ENCODE peak calls at places on chromosome 5, in nine cellular contexts. One of them, this sample, is unnamed.

GRCh38 chr5:74312746-74313145 is 327.8 kb downstream of the ENC1 start:
- DNase-seq in lower leg skin: no peak
- DNase-seq in ascending aorta: no peak
- DNase-seq in WERI-Rb-1: no peak
- DNase-seq in kidney epithelial cell: no peak
- DNase-seq in heart right ventricle: no peak
- DNase-seq in psoas muscle: no peak
- DNase-seq in foreskin fibroblast: no peak
- DNase-seq in GM23338: no peak
- DNase-seq in this sample: no peak

GRCh38 chr5:141477815-141478214 is 2.0 kb downstream of the PCDHGC3 start:
- DNase-seq in kidney epithelial cell: no peak
- DNase-seq in lower leg skin: no peak
- DNase-seq in WERI-Rb-1: no peak
- DNase-seq in GM23338: no peak
- DNase-seq in heart right ventricle: no peak
- DNase-seq in foreskin fibroblast: peak; percentile 54
- DNase-seq in psoas muscle: no peak
- DNase-seq in ascending aorta: no peak
- DNase-seq in this sample: no peak

GRCh38 chr5:151327585-151327984 is 19.8 kb downstream of the SLC36A2 start:
- DNase-seq in psoas muscle: no peak
- DNase-seq in foreskin fibroblast: no peak
- DNase-seq in kidney epithelial cell: no peak
- DNase-seq in WERI-Rb-1: no peak
- DNase-seq in lower leg skin: no peak
- DNase-seq in ascending aorta: no peak
- DNase-seq in GM23338: no peak
- DNase-seq in heart right ventricle: no peak
- DNase-seq in this sample: no peak

GRCh38 chr5:75337366-75338021 is 474 bp downstream of the HMGCR start:
- DNase-seq in WERI-Rb-1: peak; percentile 30
- DNase-seq in GM23338: no peak
- DNase-seq in lower leg skin: peak; percentile 91
- DNase-seq in kidney epithelial cell: no peak
- DNase-seq in psoas muscle: no peak
- DNase-seq in heart right ventricle: peak; percentile 23
- DNase-seq in ascending aorta: peak; percentile 67
- DNase-seq in foreskin fibroblast: peak; percentile 35
- DNase-seq in this sample: no peak

GRCh38 chr5:52334367-52334766 is 453.3 kb upstream of the ITGA1 start:
- DNase-seq in ascending aorta: no peak
- DNase-seq in foreskin fibroblast: no peak
- DNase-seq in heart right ventricle: no peak
- DNase-seq in kidney epithelial cell: no peak
- DNase-seq in lower leg skin: no peak
- DNase-seq in WERI-Rb-1: peak; percentile 15
- DNase-seq in psoas muscle: no peak
- DNase-seq in GM23338: peak; percentile 8
- DNase-seq in this sample: no peak

GRCh38 chr5:150999704-151000452 is 20.5 kb upstream of the GPX3 start:
- DNase-seq in GM23338: no peak
- DNase-seq in psoas muscle: peak; percentile 78
- DNase-seq in foreskin fibroblast: peak; percentile 46
- DNase-seq in kidney epithelial cell: no peak
- DNase-seq in heart right ventricle: peak; percentile 66
- DNase-seq in ascending aorta: peak; percentile 80
- DNase-seq in lower leg skin: peak; percentile 85
- DNase-seq in WERI-Rb-1: no peak
- DNase-seq in this sample: no peak

GRCh38 chr5:157384971-157385709 is 74.9 kb upstream of the NIPAL4 start:
- DNase-seq in psoas muscle: no peak
- DNase-seq in lower leg skin: no peak
- DNase-seq in kidney epithelial cell: peak; percentile 98
- DNase-seq in heart right ventricle: peak; percentile 65
- DNase-seq in ascending aorta: peak; percentile 91
- DNase-seq in GM23338: peak; percentile 26
- DNase-seq in foreskin fibroblast: peak; percentile 98
- DNase-seq in WERI-Rb-1: no peak
- DNase-seq in this sample: peak; percentile 100

GRCh38 chr5:168303398-168304020 is 12.1 kb downstream of the WWC1 start:
- DNase-seq in foreskin fibroblast: no peak
- DNase-seq in GM23338: no peak
- DNase-seq in ascending aorta: no peak
- DNase-seq in WERI-Rb-1: no peak
- DNase-seq in heart right ventricle: no peak
- DNase-seq in psoas muscle: no peak
- DNase-seq in kidney epithelial cell: no peak
- DNase-seq in lower leg skin: no peak
- DNase-seq in this sample: no peak

GRCh38 chr5:103587185-103587748 is 24.7 kb upstream of the NUDT12 start:
- DNase-seq in WERI-Rb-1: no peak
- DNase-seq in GM23338: peak; percentile 47
- DNase-seq in ascending aorta: no peak
- DNase-seq in psoas muscle: no peak
- DNase-seq in lower leg skin: no peak
- DNase-seq in kidney epithelial cell: no peak
- DNase-seq in foreskin fibroblast: peak; percentile 15
- DNase-seq in heart right ventricle: no peak
- DNase-seq in this sample: no peak

GRCh38 chr5:446864-447263 is 3.9 kb downstream of the EXOC3 start:
- DNase-seq in kidney epithelial cell: no peak
- DNase-seq in lower leg skin: peak; percentile 72
- DNase-seq in heart right ventricle: no peak
- DNase-seq in WERI-Rb-1: peak; percentile 18
- DNase-seq in GM23338: peak; percentile 76
- DNase-seq in ascending aorta: peak; percentile 54
- DNase-seq in psoas muscle: peak; percentile 46
- DNase-seq in foreskin fibroblast: peak; percentile 61
- DNase-seq in this sample: no peak

GRCh38 chr5:149936700-149937091 is 7.9 kb downstream of the PDE6A start:
- DNase-seq in GM23338: no peak
- DNase-seq in foreskin fibroblast: peak; percentile 57
- DNase-seq in heart right ventricle: no peak
- DNase-seq in ascending aorta: no peak
- DNase-seq in lower leg skin: no peak
- DNase-seq in psoas muscle: no peak
- DNase-seq in kidney epithelial cell: no peak
- DNase-seq in WERI-Rb-1: no peak
- DNase-seq in this sample: no peak

GRCh38 chr5:149938791-149939358 is 5.7 kb downstream of the PDE6A start:
- DNase-seq in ascending aorta: peak; percentile 78
- DNase-seq in kidney epithelial cell: peak; percentile 88
- DNase-seq in GM23338: no peak
- DNase-seq in lower leg skin: no peak
- DNase-seq in foreskin fibroblast: peak; percentile 81
- DNase-seq in psoas muscle: no peak
- DNase-seq in heart right ventricle: no peak
- DNase-seq in WERI-Rb-1: no peak
- DNase-seq in this sample: peak; percentile 21

GRCh38 chr5:149936044-149936699 is 8.4 kb downstream of the PDE6A start:
- DNase-seq in kidney epithelial cell: no peak
- DNase-seq in heart right ventricle: no peak
- DNase-seq in ascending aorta: no peak
- DNase-seq in GM23338: no peak
- DNase-seq in psoas muscle: no peak
- DNase-seq in foreskin fibroblast: no peak
- DNase-seq in lower leg skin: no peak
- DNase-seq in WERI-Rb-1: no peak
- DNase-seq in this sample: no peak

GRCh38 chr5:149938272-149938671 is 6.3 kb downstream of the PDE6A start:
- DNase-seq in GM23338: no peak
- DNase-seq in kidney epithelial cell: peak; percentile 82
- DNase-seq in heart right ventricle: peak; percentile 49
- DNase-seq in psoas muscle: peak; percentile 69
- DNase-seq in WERI-Rb-1: no peak
- DNase-seq in lower leg skin: no peak
- DNase-seq in ascending aorta: peak; percentile 73
- DNase-seq in foreskin fibroblast: peak; percentile 66
- DNase-seq in this sample: no peak

DNA sequence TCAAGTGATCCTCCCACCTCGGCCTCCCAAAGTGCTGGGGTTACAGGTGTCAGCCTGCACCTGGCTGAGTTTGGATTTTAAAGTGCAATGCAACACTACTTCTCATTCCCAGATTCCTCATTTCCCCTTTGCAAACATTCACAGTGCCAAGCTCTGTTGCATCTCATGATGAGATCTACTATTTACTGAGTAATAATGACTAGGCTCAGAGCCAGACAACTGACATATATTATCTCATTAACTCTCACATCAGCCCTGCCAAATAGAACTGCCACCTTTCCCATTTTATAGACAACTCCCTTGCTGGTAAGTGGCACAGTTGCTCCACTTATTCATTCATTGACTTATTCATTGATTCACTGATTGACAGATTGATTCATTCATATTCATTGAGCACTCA is 7.0 kb downstream of the PDE6A start:
- DNase-seq in WERI-Rb-1: no peak
- DNase-seq in kidney epithelial cell: no peak
- DNase-seq in foreskin fibroblast: peak; percentile 45
- DNase-seq in ascending aorta: no peak
- DNase-seq in heart right ventricle: no peak
- DNase-seq in psoas muscle: no peak
- DNase-seq in GM23338: no peak
- DNase-seq in lower leg skin: no peak
- DNase-seq in this sample: no peak
- H3K4me3 ChIP-seq in WERI-Rb-1: no peak overlapping the region
- H3K4me3 ChIP-seq in kidney epithelial cell: no peak overlapping the region
- H3K4me3 ChIP-seq in foreskin fibroblast: no peak overlapping the region
- H3K4me3 ChIP-seq in ascending aorta: no peak overlapping the region
- H3K4me3 ChIP-seq in heart right ventricle: no peak overlapping the region
- H3K4me3 ChIP-seq in psoas muscle: no peak overlapping the region
- H3K4me3 ChIP-seq in GM23338: no peak overlapping the region
- H3K4me3 ChIP-seq in lower leg skin: no peak overlapping the region
- H3K4me3 ChIP-seq in this sample: no peak overlapping the region

GRCh38 chr5:181281984-181282316 is 21.0 kb upstream of the TRIM52 start:
- DNase-seq in GM23338: no peak
- DNase-seq in ascending aorta: no peak
- DNase-seq in WERI-Rb-1: no peak
- DNase-seq in kidney epithelial cell: no peak
- DNase-seq in foreskin fibroblast: no peak
- DNase-seq in heart right ventricle: no peak
- DNase-seq in lower leg skin: peak; percentile 80
- DNase-seq in psoas muscle: no peak
- DNase-seq in this sample: no peak
- H3K4me3 ChIP-seq in GM23338: peak overlapping the region; percentile 84
- H3K4me3 ChIP-seq in ascending aorta: no peak overlapping the region
- H3K4me3 ChIP-seq in WERI-Rb-1: no peak overlapping the region
- H3K4me3 ChIP-seq in kidney epithelial cell: no peak overlapping the region
- H3K4me3 ChIP-seq in foreskin fibroblast: no peak overlapping the region
- H3K4me3 ChIP-seq in heart right ventricle: no peak overlapping the region
- H3K4me3 ChIP-seq in lower leg skin: no peak overlapping the region
- H3K4me3 ChIP-seq in psoas muscle: no peak overlapping the region
- H3K4me3 ChIP-seq in this sample: no peak overlapping the region

DNA sequence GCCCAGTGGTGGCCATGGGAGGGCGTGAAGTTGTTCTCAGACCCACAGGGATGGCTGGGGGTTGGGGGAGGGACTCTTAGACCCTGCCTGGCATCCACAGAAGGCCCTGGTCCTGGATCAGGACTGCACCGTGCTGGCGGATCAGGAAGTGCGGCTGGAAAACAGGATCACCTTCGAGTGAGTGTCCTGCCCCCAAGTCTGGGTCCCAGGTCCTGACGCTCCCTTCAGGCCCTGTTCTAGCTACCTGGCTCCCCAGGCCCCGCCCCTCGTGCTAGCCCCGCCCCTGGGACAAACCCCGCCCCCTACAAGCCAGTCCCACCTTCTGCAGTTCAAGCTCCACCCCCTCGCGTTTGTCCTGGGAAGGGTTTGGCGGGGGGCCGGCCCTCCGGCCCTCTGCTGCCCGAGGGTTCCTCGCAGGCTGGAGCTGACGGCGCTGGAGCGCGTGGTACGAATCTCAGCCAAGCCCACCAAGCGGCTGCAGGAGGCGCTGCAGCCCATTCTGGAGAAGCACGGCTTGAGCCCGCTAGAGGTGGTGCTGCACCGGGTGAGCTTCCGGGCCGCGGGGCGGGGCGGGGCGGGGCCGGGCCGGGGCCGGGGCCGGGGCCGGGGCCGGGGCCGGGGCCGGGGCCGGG is 12.9 kb downstream of the RGS14 start:
- DNase-seq in heart right ventricle: peak; percentile 72
- DNase-seq in ascending aorta: peak; percentile 80
- DNase-seq in GM23338: peak; percentile 98
- DNase-seq in kidney epithelial cell: peak; percentile 65
- DNase-seq in WERI-Rb-1: peak; percentile 92
- DNase-seq in foreskin fibroblast: peak; percentile 88
- DNase-seq in psoas muscle: peak; percentile 94
- DNase-seq in lower leg skin: no peak
- DNase-seq in this sample: no peak
- H3K4me3 ChIP-seq in heart right ventricle: peak overlapping the region; percentile 58
- H3K4me3 ChIP-seq in ascending aorta: peak overlapping the region; percentile 29
- H3K4me3 ChIP-seq in GM23338: peak overlapping the region; percentile 59
- H3K4me3 ChIP-seq in kidney epithelial cell: peak overlapping the region; percentile 37
- H3K4me3 ChIP-seq in WERI-Rb-1: peak overlapping the region; percentile 42
- H3K4me3 ChIP-seq in foreskin fibroblast: peak overlapping the region; percentile 27
- H3K4me3 ChIP-seq in psoas muscle: peak overlapping the region; percentile 64
- H3K4me3 ChIP-seq in lower leg skin: no peak overlapping the region
- H3K4me3 ChIP-seq in this sample: peak overlapping the region; percentile 60

DNA sequence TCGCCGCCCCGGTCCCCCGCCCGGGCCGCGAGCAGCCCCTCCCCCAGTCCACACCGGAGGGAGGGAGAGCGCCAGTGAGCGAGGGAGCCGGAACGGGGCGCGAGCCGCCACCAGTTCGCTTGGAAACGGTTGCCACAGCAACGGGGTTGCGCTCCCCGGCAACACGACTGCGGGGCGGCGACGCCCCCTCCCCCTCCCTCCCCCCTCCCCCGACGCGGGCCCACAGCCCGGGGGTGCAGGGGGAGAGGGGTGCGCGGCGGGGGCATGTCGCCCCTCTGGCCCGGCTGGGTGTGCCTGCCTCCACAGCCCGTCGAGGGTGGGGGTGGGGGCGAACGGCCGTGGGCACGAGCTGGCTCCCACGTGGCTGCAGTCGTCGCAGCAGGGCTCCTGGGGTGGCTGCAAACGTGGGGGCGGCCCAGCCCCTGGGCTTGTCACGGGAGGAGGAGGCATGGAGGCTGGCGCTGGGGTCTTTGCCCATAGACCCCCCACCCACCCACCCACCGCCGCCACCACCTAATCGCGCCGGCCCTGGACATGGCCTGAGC is 524 bp downstream of the PRR7 start:
- DNase-seq in GM23338: peak; percentile 86
- DNase-seq in foreskin fibroblast: peak; percentile 74
- DNase-seq in psoas muscle: peak; percentile 58
- DNase-seq in ascending aorta: no peak
- DNase-seq in kidney epithelial cell: no peak
- DNase-seq in heart right ventricle: no peak
- DNase-seq in WERI-Rb-1: peak; percentile 42
- DNase-seq in lower leg skin: no peak
- DNase-seq in this sample: no peak
- H3K4me3 ChIP-seq in GM23338: peak overlapping the region; percentile 80
- H3K4me3 ChIP-seq in foreskin fibroblast: peak overlapping the region; percentile 56
- H3K4me3 ChIP-seq in psoas muscle: peak overlapping the region; percentile 74
- H3K4me3 ChIP-seq in ascending aorta: peak overlapping the region; percentile 59
- H3K4me3 ChIP-seq in kidney epithelial cell: peak overlapping the region; percentile 58
- H3K4me3 ChIP-seq in heart right ventricle: peak overlapping the region; percentile 62
- H3K4me3 ChIP-seq in WERI-Rb-1: peak overlapping the region; percentile 37
- H3K4me3 ChIP-seq in lower leg skin: peak overlapping the region; percentile 31
- H3K4me3 ChIP-seq in this sample: peak overlapping the region; percentile 69

GRCh38 chr5:179822444-179822990 is 1.8 kb downstream of the SQSTM1 start:
- DNase-seq in WERI-Rb-1: no peak
- DNase-seq in lower leg skin: no peak
- DNase-seq in heart right ventricle: no peak
- DNase-seq in GM23338: no peak
- DNase-seq in kidney epithelial cell: no peak
- DNase-seq in psoas muscle: no peak
- DNase-seq in foreskin fibroblast: no peak
- DNase-seq in ascending aorta: no peak
- DNase-seq in this sample: no peak
- H3K4me3 ChIP-seq in WERI-Rb-1: no peak overlapping the region
- H3K4me3 ChIP-seq in lower leg skin: no peak overlapping the region
- H3K4me3 ChIP-seq in heart right ventricle: peak overlapping the region; percentile 99
- H3K4me3 ChIP-seq in GM23338: peak overlapping the region; percentile 92
- H3K4me3 ChIP-seq in kidney epithelial cell: peak overlapping the region; percentile 95
- H3K4me3 ChIP-seq in psoas muscle: peak overlapping the region; percentile 99
- H3K4me3 ChIP-seq in foreskin fibroblast: peak overlapping the region; percentile 98
- H3K4me3 ChIP-seq in ascending aorta: peak overlapping the region; percentile 84
- H3K4me3 ChIP-seq in this sample: peak overlapping the region; percentile 86